ENCODE peak calls at places on chromosome 14, in four cellular contexts. Q is K562, V is HepG2, J is GM12878. L is an unnamed sample.
A peak's percentile ranks its signal among the peaks of the same experiment; 100 is the strongest.

GRCh38 chr14:71855399-71856036 is 76.7 kb upstream of the RGS6 start:
- DNase-seq in Q (peak; percentile 69), V (peak; percentile 49), J (peak; percentile 31), L (peak; percentile 64)

GRCh38 chr14:73887704-73888459 is 1.2 kb downstream of the ZNF410 start:
- DNase-seq in Q (no peak), J (no peak), V (peak; percentile 42), L (no peak)

GRCh38 chr14:56273151-56273550 is 154.9 kb downstream of the PELI2 start:
- DNase-seq in V (no peak), J (no peak), Q (no peak), L (no peak)

GRCh38 chr14:24465369-24465768 is 22.8 kb upstream of the SDR39U1 start:
- DNase-seq in V (no peak), J (no peak), Q (no peak), L (no peak)

GRCh38 chr14:77302926-77303325 is 17.8 kb downstream of the POMT2 start:
- DNase-seq in Q (peak; percentile 36), J (no peak), V (peak; percentile 90), L (peak; percentile 94)

GRCh38 chr14:72704507-72704906 is 189.4 kb downstream of the DPF3 start:
- DNase-seq in J (no peak), Q (no peak), V (no peak), L (no peak)

GRCh38 chr14:35384386-35385041 is 20.0 kb downstream of the NFKBIA start:
- DNase-seq in Q (peak; percentile 56), V (peak; percentile 68), J (no peak), L (peak; percentile 80)

GRCh38 chr14:58082011-58082410 is 70.0 kb downstream of the ARMH4 start:
- DNase-seq in J (no peak), Q (no peak), V (no peak), L (no peak)

GRCh38 chr14:73272393-73272792 is 35.1 kb downstream of the PAPLN start:
- DNase-seq in V (no peak), J (no peak), Q (no peak), L (no peak)

GRCh38 chr14:75577724-75578098 is 709 bp upstream of the FLVCR2 start:
- DNase-seq in Q (peak; percentile 73), V (peak; percentile 73), J (peak; percentile 34), L (peak; percentile 90)

GRCh38 chr14:96893966-96894622 is 96.9 kb downstream of the VRK1 start:
- DNase-seq in Q (no peak), V (no peak), J (no peak), L (no peak)

GRCh38 chr14:76424359-76424758 is 48.4 kb downstream of the ESRRB start:
- DNase-seq in J (no peak), Q (peak; percentile 3), V (no peak), L (peak; percentile 13)

GRCh38 chr14:68678471-68678870 is 114.4 kb downstream of the ZFP36L1 start:
- DNase-seq in J (no peak), Q (no peak), V (no peak), L (no peak)

GRCh38 chr14:68762944-68763831 is 29.7 kb downstream of the ZFP36L1 start:
- DNase-seq in Q (peak; percentile 95), V (peak; percentile 69), J (no peak), L (no peak)

GRCh38 chr14:64465856-64466554 is 706 bp downstream of the AKAP5 start:
- DNase-seq in V (no peak), Q (peak; percentile 24), J (no peak), L (peak; percentile 58)

GRCh38 chr14:50943261-50943942 is 881 bp downstream of the PYGL start:
- DNase-seq in V (peak; percentile 55), Q (peak; percentile 54), J (no peak), L (peak; percentile 78)

GRCh38 chr14:69615471-69616407 is 4.3 kb downstream of the SUSD6 start:
- DNase-seq in Q (peak; percentile 27), V (no peak), J (peak; percentile 97), L (no peak)

GRCh38 chr14:102508774-102509743 is 517 bp downstream of the ANKRD9 start:
- DNase-seq in J (no peak), Q (peak; percentile 56), V (no peak), L (no peak)

GRCh38 chr14:59177229-59177628 is 11.2 kb upstream of the DAAM1 start:
- DNase-seq in Q (no peak), V (no peak), J (no peak), L (no peak)

GRCh38 chr14:54133896-54134295 is 177.3 kb upstream of the BMP4 start:
- DNase-seq in J (no peak), Q (no peak), V (peak; percentile 96), L (peak; percentile 32)

GRCh38 chr14:32044454-32044853 is 32.6 kb upstream of the ARHGAP5 start:
- DNase-seq in Q (no peak), J (no peak), V (no peak), L (no peak)

GRCh38 chr14:92600318-92601053 is 86.9 kb downstream of the RIN3 start:
- DNase-seq in Q (no peak), J (no peak), V (no peak), L (peak; percentile 66)

GRCh38 chr14:100078997-100079561 is 13.9 kb downstream of the EVL start:
- DNase-seq in V (no peak), J (no peak), Q (peak; percentile 76), L (no peak)

GRCh38 chr14:92729632-92730358 is 18.6 kb downstream of the LGMN start:
- DNase-seq in J (no peak), V (no peak), Q (no peak), L (no peak)

GRCh38 chr14:32329146-32329545 is at the start of gene AKAP6:
- DNase-seq in V (no peak), J (no peak), Q (no peak), L (no peak)

GRCh38 chr14:76926521-76927251 is 100.5 kb downstream of the LRRC74A start:
- DNase-seq in Q (no peak), V (no peak), J (no peak), L (no peak)

GRCh38 chr14:101960225-101960624 is 4.1 kb upstream of the DYNC1H1 start:
- DNase-seq in Q (peak; percentile 76), V (peak; percentile 40), J (no peak), L (no peak)

GRCh38 chr14:52299692-52300278 is 14.3 kb upstream of the PTGER2 start:
- DNase-seq in J (no peak), Q (peak; percentile 31), V (peak; percentile 59), L (peak; percentile 54)

GRCh38 chr14:70640938-70641547 is 673 bp upstream of the TTC9 start:
- DNase-seq in J (peak; percentile 60), V (no peak), Q (no peak), L (peak; percentile 61)

GRCh38 chr14:90446405-90446804 is 49.6 kb downstream of the CALM1 start:
- DNase-seq in V (no peak), Q (no peak), J (no peak), L (no peak)

GRCh38 chr14:92780444-92780843 is 13.7 kb upstream of the GOLGA5 start:
- DNase-seq in J (no peak), Q (no peak), V (no peak), L (no peak)

GRCh38 chr14:105315211-105315721 is 718 bp downstream of the PACS2 start:
- DNase-seq in V (peak; percentile 41), Q (no peak), J (no peak), L (peak; percentile 40)

DNA sequence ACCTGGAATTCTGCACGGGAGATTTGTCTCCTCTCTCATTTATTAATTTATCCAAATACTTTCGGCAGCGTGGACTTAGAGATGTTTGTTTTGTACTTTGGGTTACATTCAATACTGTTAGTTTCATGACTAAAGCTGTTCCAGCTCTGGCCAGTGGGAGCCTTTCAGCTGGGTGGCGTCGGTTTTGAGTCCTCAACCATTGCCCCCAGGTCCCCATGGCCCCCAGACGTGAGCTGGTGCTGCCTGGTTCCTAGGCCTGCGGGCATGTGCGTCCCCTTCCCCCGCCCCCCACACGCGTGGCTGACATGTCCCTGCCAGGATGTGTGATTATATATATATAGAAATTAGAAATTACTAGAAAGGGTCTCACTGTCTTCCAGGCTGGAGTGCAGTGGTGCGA is 48.2 kb downstream of the KIF26A start:
- DNase-seq in Q (no peak), J (no peak), V (no peak), L (no peak)
- TF ChIP-seq USF2 in Q (no peak), J (no peak), V (no peak), L (no peak)

DNA sequence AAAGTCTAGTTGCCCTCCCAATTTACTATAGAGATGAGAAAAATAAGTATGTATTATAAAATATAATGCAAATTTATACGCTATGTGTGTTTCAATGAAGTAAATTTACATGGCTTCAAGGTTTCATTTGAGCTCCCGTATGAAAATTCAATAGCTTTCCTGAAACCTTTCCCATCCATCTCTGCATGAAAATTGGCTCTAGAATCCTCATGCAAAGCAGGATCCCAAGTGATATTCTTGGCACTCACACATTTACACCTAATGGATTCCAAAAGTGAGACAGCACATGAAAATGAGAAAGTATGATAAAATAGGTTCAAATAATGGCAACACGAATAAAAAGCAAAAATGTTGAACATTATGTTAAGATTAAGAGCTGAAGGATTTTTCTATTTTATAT is 1595.8 kb upstream of the SEL1L start:
- DNase-seq in J (no peak), V (no peak), Q (no peak), L (no peak)
- TF ChIP-seq MYC in J (no peak), V (no peak), Q (no peak), L (no peak)

DNA sequence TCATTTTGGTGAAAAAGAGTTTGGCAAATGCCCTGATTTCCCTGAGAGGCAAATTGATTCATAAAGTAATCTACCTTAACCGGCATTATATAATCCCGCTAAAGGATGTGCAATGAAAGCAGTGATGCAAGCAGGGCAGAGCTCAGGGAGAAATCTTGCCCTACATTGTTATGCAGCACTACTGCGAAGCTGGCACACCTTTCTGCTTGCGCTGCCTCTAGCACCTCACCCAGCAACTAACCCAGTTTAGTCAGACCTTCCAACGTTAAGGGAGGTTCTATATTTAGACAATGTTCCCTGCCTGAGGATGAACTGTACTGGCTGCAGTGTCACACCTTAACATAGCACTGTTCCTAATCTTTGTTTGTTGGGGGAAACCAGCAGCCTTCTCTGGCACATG is 60.8 kb upstream of the CCDC196 start:
- DNase-seq in J (no peak), V (no peak), Q (no peak), L (no peak)
- TF ChIP-seq USF2 in J (no peak), V (no peak), Q (no peak), L (no peak)

DNA sequence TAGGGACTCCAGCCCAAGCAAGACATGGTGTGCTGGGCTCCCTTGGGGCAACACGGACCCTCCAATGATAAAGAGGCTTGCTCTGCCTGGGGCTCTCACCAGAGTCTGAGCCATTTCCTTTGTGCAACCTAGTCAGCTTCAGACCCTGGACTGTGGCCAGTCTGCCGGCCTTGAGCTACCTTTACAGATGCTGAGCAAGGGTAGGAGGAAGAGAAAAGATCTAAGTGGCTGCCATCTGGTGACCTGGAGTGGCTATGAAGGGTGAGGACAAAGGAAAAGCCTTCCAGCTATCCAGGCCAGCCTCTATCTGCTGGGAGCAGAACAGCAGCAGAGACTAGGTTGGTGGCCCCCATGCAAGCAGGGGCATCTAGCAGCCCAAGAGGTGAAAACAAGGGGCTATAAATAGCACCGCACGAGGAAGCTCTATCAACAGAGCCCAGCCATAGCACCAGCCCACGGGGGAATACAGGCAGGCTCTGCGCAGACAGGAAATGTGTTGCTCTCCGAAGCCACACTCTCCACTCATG is 230.1 kb downstream of the FOXN3 start:
- DNase-seq in J (no peak), Q (peak; percentile 9), V (no peak), L (no peak)
- TF ChIP-seq MYC in J (no peak), Q (no peak), V (no peak), L (no peak)

DNA sequence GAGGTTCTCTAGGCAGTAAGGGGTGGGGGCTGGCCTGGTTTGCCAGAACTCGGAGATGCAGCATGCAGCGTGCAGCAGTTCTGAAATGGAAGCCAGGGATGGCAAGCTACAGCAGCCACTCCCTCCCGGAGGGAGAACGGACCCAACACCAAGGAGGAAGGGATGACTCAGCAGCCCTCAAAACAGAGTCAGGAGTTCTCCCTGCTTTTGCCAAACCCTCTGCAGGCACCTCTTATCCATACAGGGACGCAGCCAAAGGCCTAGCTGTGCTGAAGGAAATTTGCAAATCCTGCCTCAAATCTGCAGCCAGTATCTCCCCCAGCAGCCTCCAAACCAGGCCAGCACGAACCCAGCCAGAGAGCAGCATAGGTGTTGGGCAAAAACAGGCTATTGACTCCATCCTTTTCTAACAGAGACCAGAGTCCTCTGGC is 10.2 kb upstream of the SERPINA3 start:
- DNase-seq in Q (peak; percentile 14), V (peak; percentile 53), J (no peak), L (peak; percentile 75)
- TF ChIP-seq USF2 in Q (no peak), V (no peak), J (no peak), L (no peak)

L was measured in A549.